ENCODE peak calls at places on chromosome X, in nine cellular contexts. One of them, this sample, is unnamed.

GRCh38 chrX:69154051-69154450 is 11.2 kb downstream of the PJA1 start:
- DNase-seq in heart right ventricle: no peak
- DNase-seq in prostate gland: no peak
- DNase-seq in IMR-90: no peak
- DNase-seq in fibroblast of lung: no peak
- DNase-seq in foreskin fibroblast: no peak
- DNase-seq in mesendoderm: no peak
- DNase-seq in ascending aorta: no peak
- DNase-seq in OCI-LY7: no peak
- DNase-seq in this sample: no peak

GRCh38 chrX:54238588-54238987 is 55.5 kb upstream of the FAM120C start:
- DNase-seq in heart right ventricle: no peak
- DNase-seq in prostate gland: no peak
- DNase-seq in IMR-90: no peak
- DNase-seq in fibroblast of lung: no peak
- DNase-seq in foreskin fibroblast: no peak
- DNase-seq in mesendoderm: no peak
- DNase-seq in ascending aorta: no peak
- DNase-seq in OCI-LY7: no peak
- DNase-seq in this sample: no peak

GRCh38 chrX:16924631-16925239 is 21.7 kb upstream of the REPS2 start:
- DNase-seq in heart right ventricle: no peak
- DNase-seq in prostate gland: no peak
- DNase-seq in IMR-90: no peak
- DNase-seq in fibroblast of lung: peak
- DNase-seq in foreskin fibroblast: no peak
- DNase-seq in mesendoderm: no peak
- DNase-seq in ascending aorta: no peak
- DNase-seq in OCI-LY7: no peak
- DNase-seq in this sample: no peak

GRCh38 chrX:25701876-25702275 is 436.3 kb upstream of the MAGEB18 start:
- DNase-seq in heart right ventricle: no peak
- DNase-seq in prostate gland: no peak
- DNase-seq in IMR-90: no peak
- DNase-seq in fibroblast of lung: no peak
- DNase-seq in foreskin fibroblast: no peak
- DNase-seq in mesendoderm: no peak
- DNase-seq in ascending aorta: no peak
- DNase-seq in OCI-LY7: no peak
- DNase-seq in this sample: no peak

GRCh38 chrX:106898462-106898861 is 4.7 kb downstream of the RIPPLY1 start:
- DNase-seq in heart right ventricle: no peak
- DNase-seq in prostate gland: no peak
- DNase-seq in IMR-90: peak
- DNase-seq in fibroblast of lung: peak
- DNase-seq in foreskin fibroblast: peak
- DNase-seq in mesendoderm: peak
- DNase-seq in ascending aorta: no peak
- DNase-seq in OCI-LY7: peak
- DNase-seq in this sample: peak

GRCh38 chrX:72358313-72358712 is 52.6 kb upstream of the CITED1 start:
- DNase-seq in heart right ventricle: no peak
- DNase-seq in prostate gland: no peak
- DNase-seq in IMR-90: peak
- DNase-seq in fibroblast of lung: peak
- DNase-seq in foreskin fibroblast: peak
- DNase-seq in mesendoderm: no peak
- DNase-seq in ascending aorta: no peak
- DNase-seq in OCI-LY7: no peak
- DNase-seq in this sample: no peak

GRCh38 chrX:154036513-154036912 is 16.8 kb upstream of the IRAK1 start:
- DNase-seq in heart right ventricle: no peak
- DNase-seq in prostate gland: no peak
- DNase-seq in IMR-90: no peak
- DNase-seq in fibroblast of lung: no peak
- DNase-seq in foreskin fibroblast: no peak
- DNase-seq in mesendoderm: no peak
- DNase-seq in ascending aorta: no peak
- DNase-seq in OCI-LY7: no peak
- DNase-seq in this sample: no peak

GRCh38 chrX:150508018-150508417 is 60.4 kb upstream of the MTM1 start:
- DNase-seq in heart right ventricle: no peak
- DNase-seq in prostate gland: no peak
- DNase-seq in IMR-90: no peak
- DNase-seq in fibroblast of lung: no peak
- DNase-seq in foreskin fibroblast: no peak
- DNase-seq in mesendoderm: peak
- DNase-seq in ascending aorta: no peak
- DNase-seq in OCI-LY7: no peak
- DNase-seq in this sample: no peak

GRCh38 chrX:155577682-155578081 is 35.1 kb downstream of the TMLHE start:
- DNase-seq in heart right ventricle: no peak
- DNase-seq in prostate gland: no peak
- DNase-seq in IMR-90: no peak
- DNase-seq in fibroblast of lung: no peak
- DNase-seq in foreskin fibroblast: no peak
- DNase-seq in mesendoderm: peak
- DNase-seq in ascending aorta: no peak
- DNase-seq in OCI-LY7: no peak
- DNase-seq in this sample: no peak

GRCh38 chrX:87528487-87528886 is 10.9 kb downstream of the KLHL4 start:
- DNase-seq in heart right ventricle: no peak
- DNase-seq in prostate gland: no peak
- DNase-seq in IMR-90: no peak
- DNase-seq in fibroblast of lung: no peak
- DNase-seq in foreskin fibroblast: no peak
- DNase-seq in mesendoderm: no peak
- DNase-seq in ascending aorta: no peak
- DNase-seq in OCI-LY7: no peak
- DNase-seq in this sample: no peak

GRCh38 chrX:31435592-31435991 is 363.8 kb upstream of the FTHL17 start:
- DNase-seq in heart right ventricle: peak
- DNase-seq in prostate gland: no peak
- DNase-seq in IMR-90: peak
- DNase-seq in fibroblast of lung: peak
- DNase-seq in foreskin fibroblast: no peak
- DNase-seq in mesendoderm: peak
- DNase-seq in ascending aorta: no peak
- DNase-seq in OCI-LY7: no peak
- DNase-seq in this sample: peak

GRCh38 chrX:23901065-23901464 is 6.7 kb downstream of the APOO start:
- DNase-seq in heart right ventricle: no peak
- DNase-seq in prostate gland: no peak
- DNase-seq in IMR-90: peak
- DNase-seq in fibroblast of lung: peak
- DNase-seq in foreskin fibroblast: peak
- DNase-seq in mesendoderm: peak
- DNase-seq in ascending aorta: no peak
- DNase-seq in OCI-LY7: no peak
- DNase-seq in this sample: no peak

GRCh38 chrX:3346436-3347329 is at the start of gene MXRA5:
- DNase-seq in heart right ventricle: peak
- DNase-seq in prostate gland: peak
- DNase-seq in IMR-90: peak
- DNase-seq in fibroblast of lung: peak
- DNase-seq in foreskin fibroblast: no peak
- DNase-seq in mesendoderm: peak
- DNase-seq in ascending aorta: no peak
- DNase-seq in OCI-LY7: no peak
- DNase-seq in this sample: peak

GRCh38 chrX:152817082-152817744 is 13.3 kb downstream of the CETN2 start:
- DNase-seq in heart right ventricle: no peak
- DNase-seq in prostate gland: no peak
- DNase-seq in IMR-90: peak
- DNase-seq in fibroblast of lung: peak
- DNase-seq in foreskin fibroblast: peak
- DNase-seq in mesendoderm: peak
- DNase-seq in ascending aorta: no peak
- DNase-seq in OCI-LY7: peak
- DNase-seq in this sample: peak

GRCh38 chrX:79570524-79571240 is 203.5 kb upstream of the ITM2A start:
- DNase-seq in heart right ventricle: no peak
- DNase-seq in prostate gland: no peak
- DNase-seq in IMR-90: no peak
- DNase-seq in fibroblast of lung: no peak
- DNase-seq in foreskin fibroblast: no peak
- DNase-seq in mesendoderm: no peak
- DNase-seq in ascending aorta: no peak
- DNase-seq in OCI-LY7: no peak
- DNase-seq in this sample: no peak

GRCh38 chrX:19670321-19670750 is 155.0 kb upstream of the MAP3K15 start:
- DNase-seq in heart right ventricle: no peak
- DNase-seq in prostate gland: no peak
- DNase-seq in IMR-90: peak
- DNase-seq in fibroblast of lung: peak
- DNase-seq in foreskin fibroblast: peak
- DNase-seq in mesendoderm: no peak
- DNase-seq in ascending aorta: no peak
- DNase-seq in OCI-LY7: no peak
- DNase-seq in this sample: no peak

GRCh38 chrX:104565791-104566687 is at the start of gene IL1RAPL2:
- DNase-seq in heart right ventricle: peak
- DNase-seq in prostate gland: peak
- DNase-seq in IMR-90: no peak
- DNase-seq in fibroblast of lung: peak
- DNase-seq in foreskin fibroblast: no peak
- DNase-seq in mesendoderm: peak
- DNase-seq in ascending aorta: no peak
- DNase-seq in OCI-LY7: no peak
- DNase-seq in this sample: peak

GRCh38 chrX:56281789-56282188 is 49.6 kb downstream of the KLF8 start:
- DNase-seq in heart right ventricle: no peak
- DNase-seq in prostate gland: no peak
- DNase-seq in IMR-90: peak
- DNase-seq in fibroblast of lung: peak
- DNase-seq in foreskin fibroblast: no peak
- DNase-seq in mesendoderm: peak
- DNase-seq in ascending aorta: no peak
- DNase-seq in OCI-LY7: peak
- DNase-seq in this sample: no peak

GRCh38 chrX:2483398-2483797 is 17.4 kb downstream of the DHRSX start:
- DNase-seq in heart right ventricle: no peak
- DNase-seq in prostate gland: no peak
- DNase-seq in IMR-90: no peak
- DNase-seq in fibroblast of lung: no peak
- DNase-seq in foreskin fibroblast: no peak
- DNase-seq in mesendoderm: no peak
- DNase-seq in ascending aorta: no peak
- DNase-seq in OCI-LY7: no peak
- DNase-seq in this sample: no peak

GRCh38 chrX:148380614-148381561 is 119.5 kb upstream of the AFF2 start:
- DNase-seq in heart right ventricle: no peak
- DNase-seq in prostate gland: no peak
- DNase-seq in IMR-90: no peak
- DNase-seq in fibroblast of lung: no peak
- DNase-seq in foreskin fibroblast: no peak
- DNase-seq in mesendoderm: peak
- DNase-seq in ascending aorta: no peak
- DNase-seq in OCI-LY7: peak
- DNase-seq in this sample: no peak

GRCh38 chrX:68945603-68946228 is 116.9 kb downstream of the EFNB1 start:
- DNase-seq in heart right ventricle: no peak
- DNase-seq in prostate gland: no peak
- DNase-seq in IMR-90: peak
- DNase-seq in fibroblast of lung: peak
- DNase-seq in foreskin fibroblast: peak
- DNase-seq in mesendoderm: peak
- DNase-seq in ascending aorta: peak
- DNase-seq in OCI-LY7: no peak
- DNase-seq in this sample: no peak

GRCh38 chrX:101357166-101357795 is 8.7 kb upstream of the TIMM8A start:
- DNase-seq in heart right ventricle: no peak
- DNase-seq in prostate gland: no peak
- DNase-seq in IMR-90: peak
- DNase-seq in fibroblast of lung: peak
- DNase-seq in foreskin fibroblast: no peak
- DNase-seq in mesendoderm: peak
- DNase-seq in ascending aorta: no peak
- DNase-seq in OCI-LY7: peak
- DNase-seq in this sample: no peak

GRCh38 chrX:43707812-43708548 is 51.9 kb downstream of the MAOA start:
- DNase-seq in heart right ventricle: peak
- DNase-seq in prostate gland: peak
- DNase-seq in IMR-90: no peak
- DNase-seq in fibroblast of lung: peak
- DNase-seq in foreskin fibroblast: no peak
- DNase-seq in mesendoderm: no peak
- DNase-seq in ascending aorta: no peak
- DNase-seq in OCI-LY7: no peak
- DNase-seq in this sample: no peak

GRCh38 chrX:73668779-73669178 is 105.8 kb downstream of the CHIC1 start:
- DNase-seq in heart right ventricle: peak
- DNase-seq in prostate gland: no peak
- DNase-seq in IMR-90: no peak
- DNase-seq in fibroblast of lung: no peak
- DNase-seq in foreskin fibroblast: no peak
- DNase-seq in mesendoderm: peak
- DNase-seq in ascending aorta: no peak
- DNase-seq in OCI-LY7: no peak
- DNase-seq in this sample: no peak

GRCh38 chrX:67779099-67779498 is 235.3 kb downstream of the AR start:
- DNase-seq in heart right ventricle: no peak
- DNase-seq in prostate gland: no peak
- DNase-seq in IMR-90: no peak
- DNase-seq in fibroblast of lung: no peak
- DNase-seq in foreskin fibroblast: no peak
- DNase-seq in mesendoderm: peak
- DNase-seq in ascending aorta: no peak
- DNase-seq in OCI-LY7: no peak
- DNase-seq in this sample: no peak

GRCh38 chrX:15574017-15574416 is 26.7 kb downstream of the ACE2 start:
- DNase-seq in heart right ventricle: no peak
- DNase-seq in prostate gland: no peak
- DNase-seq in IMR-90: no peak
- DNase-seq in fibroblast of lung: no peak
- DNase-seq in foreskin fibroblast: no peak
- DNase-seq in mesendoderm: no peak
- DNase-seq in ascending aorta: no peak
- DNase-seq in OCI-LY7: no peak
- DNase-seq in this sample: no peak

GRCh38 chrX:71659959-71660358 is 7.4 kb upstream of the LOC101059915 start:
- DNase-seq in heart right ventricle: no peak
- DNase-seq in prostate gland: no peak
- DNase-seq in IMR-90: no peak
- DNase-seq in fibroblast of lung: no peak
- DNase-seq in foreskin fibroblast: no peak
- DNase-seq in mesendoderm: no peak
- DNase-seq in ascending aorta: no peak
- DNase-seq in OCI-LY7: no peak
- DNase-seq in this sample: no peak

GRCh38 chrX:19723427-19723826 is 164.0 kb downstream of the SH3KBP1 start:
- DNase-seq in heart right ventricle: no peak
- DNase-seq in prostate gland: no peak
- DNase-seq in IMR-90: no peak
- DNase-seq in fibroblast of lung: no peak
- DNase-seq in foreskin fibroblast: no peak
- DNase-seq in mesendoderm: no peak
- DNase-seq in ascending aorta: no peak
- DNase-seq in OCI-LY7: no peak
- DNase-seq in this sample: no peak

GRCh38 chrX:9272166-9272565 is 192.7 kb upstream of the TBL1X start:
- DNase-seq in heart right ventricle: no peak
- DNase-seq in prostate gland: no peak
- DNase-seq in IMR-90: no peak
- DNase-seq in fibroblast of lung: peak
- DNase-seq in foreskin fibroblast: peak
- DNase-seq in mesendoderm: no peak
- DNase-seq in ascending aorta: no peak
- DNase-seq in OCI-LY7: no peak
- DNase-seq in this sample: no peak

GRCh38 chrX:154096140-154097002 is 1.1 kb downstream of the MECP2 start:
- DNase-seq in heart right ventricle: peak
- DNase-seq in prostate gland: no peak
- DNase-seq in IMR-90: peak
- DNase-seq in fibroblast of lung: peak
- DNase-seq in foreskin fibroblast: no peak
- DNase-seq in mesendoderm: no peak
- DNase-seq in ascending aorta: no peak
- DNase-seq in OCI-LY7: no peak
- DNase-seq in this sample: peak

GRCh38 chrX:77768787-77769186 is 17.2 kb downstream of the ATRX start:
- DNase-seq in heart right ventricle: no peak
- DNase-seq in prostate gland: no peak
- DNase-seq in IMR-90: no peak
- DNase-seq in fibroblast of lung: no peak
- DNase-seq in foreskin fibroblast: no peak
- DNase-seq in mesendoderm: no peak
- DNase-seq in ascending aorta: no peak
- DNase-seq in OCI-LY7: no peak
- DNase-seq in this sample: no peak